ENCODE peak calls at places on chromosome 11, in eight cellular contexts. T is mesothelial cell of epicardium, S is HCT116, I is MCF 10A, D is GM13977, H is heart right ventricle, J is sigmoid colon, P is astrocyte of the spinal cord. B is an unnamed sample.

GRCh38 chr11:120547301-120547700 is 35.8 kb downstream of the GRIK4 start:
- DNase-seq in T (no peak), S (no peak), I (peak; percentile 4), D (no peak), H (no peak), J (no peak), P (no peak), B (no peak)

GRCh38 chr11:79626135-79626748 is 185.4 kb upstream of the TENM4 start:
- DNase-seq in T (no peak), S (no peak), I (no peak), D (no peak), H (no peak), J (no peak), P (no peak), B (no peak)

GRCh38 chr11:7538023-7538422 is 24.2 kb downstream of the PPFIBP2 start:
- DNase-seq in T (no peak), S (no peak), I (no peak), D (no peak), H (no peak), J (peak; percentile 73), P (no peak), B (no peak)

GRCh38 chr11:43021466-43021865 is 290.3 kb upstream of the API5 start:
- DNase-seq in T (no peak), S (no peak), I (no peak), D (peak; percentile 9), H (no peak), J (no peak), P (no peak), B (no peak)

GRCh38 chr11:90448280-90448679 is 225.4 kb upstream of the CHORDC1 start:
- DNase-seq in T (no peak), S (no peak), I (no peak), D (no peak), H (no peak), J (no peak), P (no peak), B (no peak)

GRCh38 chr11:94665116-94665659 is 98.0 kb downstream of the PIWIL4 start:
- DNase-seq in T (no peak), S (no peak), I (no peak), D (no peak), H (no peak), J (no peak), P (no peak), B (no peak)

GRCh38 chr11:94737171-94737611 is 31.0 kb upstream of the AMOTL1 start:
- DNase-seq in T (no peak), S (no peak), I (no peak), D (no peak), H (no peak), J (no peak), P (peak; percentile 44), B (no peak)

GRCh38 chr11:1140642-1141490 is 16.9 kb upstream of the MUC5AC start:
- DNase-seq in T (peak; percentile 15), S (no peak), I (no peak), D (no peak), H (no peak), J (peak; percentile 48), P (no peak), B (no peak)

GRCh38 chr11:16572946-16573345 is 165.5 kb upstream of the C11orf58 start:
- DNase-seq in T (no peak), S (no peak), I (no peak), D (no peak), H (no peak), J (no peak), P (no peak), B (peak; percentile 11)

GRCh38 chr11:3970101-3970500 is 114.6 kb downstream of the STIM1 start:
- DNase-seq in T (no peak), S (no peak), I (no peak), D (no peak), H (no peak), J (no peak), P (no peak), B (no peak)

GRCh38 chr11:112343368-112344039 is 82.8 kb upstream of the PLET1 start:
- DNase-seq in T (no peak), S (no peak), I (peak; percentile 71), D (no peak), H (no peak), J (no peak), P (peak; percentile 29), B (no peak)

GRCh38 chr11:126153999-126154398 is 57.5 kb downstream of the RPUSD4 start:
- DNase-seq in T (no peak), S (peak; percentile 10), I (peak; percentile 10), D (no peak), H (no peak), J (peak; percentile 62), P (peak; percentile 45), B (peak; percentile 3)

GRCh38 chr11:102138677-102139076 is 28.4 kb downstream of the YAP1 start:
- DNase-seq in T (no peak), S (no peak), I (peak; percentile 73), D (no peak), H (no peak), J (no peak), P (peak; percentile 92), B (no peak)

GRCh38 chr11:119339581-119340334 is 925 bp downstream of the C1QTNF5 start:
- DNase-seq in T (no peak), S (no peak), I (no peak), D (peak; percentile 86), H (peak; percentile 85), J (peak; percentile 88), P (peak; percentile 51), B (peak; percentile 71)

GRCh38 chr11:27228232-27228631 is 134.8 kb downstream of the CCDC34 start:
- DNase-seq in T (no peak), S (no peak), I (peak; percentile 78), D (no peak), H (no peak), J (no peak), P (no peak), B (no peak)

GRCh38 chr11:95379460-95379859 is 148.5 kb upstream of the SESN3 start:
- DNase-seq in T (no peak), S (no peak), I (no peak), D (no peak), H (no peak), J (no peak), P (no peak), B (no peak)

GRCh38 chr11:77175021-77175842 is 47.2 kb downstream of the MYO7A start:
- DNase-seq in T (no peak), S (no peak), I (no peak), D (no peak), H (no peak), J (peak; percentile 75), P (no peak), B (no peak)

DNA sequence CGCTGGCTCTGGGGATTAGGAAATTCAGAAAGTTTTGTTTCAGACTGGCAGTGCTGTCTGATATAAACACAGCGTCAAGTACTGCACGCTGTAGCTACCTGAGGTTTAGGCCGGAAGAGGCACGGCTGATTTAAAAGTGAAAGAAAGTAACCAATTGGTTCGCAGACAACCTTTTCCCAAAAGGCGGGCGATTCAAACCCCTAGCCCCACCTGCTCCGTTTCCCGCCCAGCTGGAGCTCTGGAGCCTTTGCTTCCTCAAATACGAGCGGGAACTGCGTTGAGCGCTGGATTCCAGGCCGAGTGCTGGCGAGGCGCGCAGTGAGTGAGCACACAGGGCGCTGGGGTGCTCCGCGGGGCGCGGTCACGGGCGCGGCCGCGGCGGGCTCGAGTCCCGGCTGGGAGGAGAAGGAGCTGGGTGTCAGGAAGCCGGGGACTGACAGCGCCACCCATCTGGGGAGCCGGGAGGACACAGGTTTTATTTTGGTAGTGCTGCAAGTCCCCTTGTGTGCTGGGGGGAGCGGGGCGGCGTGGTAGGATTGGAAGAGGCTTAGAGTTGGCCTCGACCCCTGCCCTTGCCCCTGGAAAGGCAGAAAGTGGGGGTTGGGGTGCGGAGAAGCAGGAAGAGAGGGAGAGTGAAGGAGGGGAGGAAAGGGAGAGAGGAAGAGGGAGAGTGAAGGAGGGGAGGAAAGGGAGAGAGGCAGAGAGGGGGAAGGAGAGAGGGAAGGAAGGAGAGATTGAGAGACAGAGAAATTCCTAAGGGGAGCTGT is 2.1 kb downstream of the FAM111A start:
- DNase-seq in T (peak; percentile 40), S (peak; percentile 86), I (peak; percentile 93), D (peak; percentile 88), H (peak; percentile 70), J (peak; percentile 92), P (peak; percentile 82), B (peak; percentile 88)
- TF ChIP-seq CTCF in T (no peak), S (peak; percentile 43), I (peak; percentile 9), D (peak; percentile 36), H (no peak), J (no peak), P (peak; percentile 16), B (no peak)

GRCh38 chr11:61338783-61339489 is 5.9 kb downstream of the TKFC start:
- DNase-seq in T (no peak), S (no peak), I (no peak), D (no peak), H (no peak), J (peak; percentile 21), P (no peak), B (no peak)

GRCh38 chr11:61342207-61342803 is 9.3 kb downstream of the TKFC start:
- DNase-seq in T (no peak), S (no peak), I (no peak), D (no peak), H (no peak), J (peak; percentile 42), P (no peak), B (no peak)

GRCh38 chr11:61339490-61339878 is 6.5 kb downstream of the TKFC start:
- DNase-seq in T (no peak), S (no peak), I (no peak), D (no peak), H (no peak), J (no peak), P (no peak), B (no peak)

GRCh38 chr11:61341706-61342105 is 8.7 kb downstream of the TKFC start:
- DNase-seq in T (no peak), S (no peak), I (no peak), D (no peak), H (no peak), J (no peak), P (no peak), B (no peak)

GRCh38 chr11:61340985-61341384 is 8.0 kb downstream of the TKFC start:
- DNase-seq in T (no peak), S (no peak), I (no peak), D (no peak), H (no peak), J (peak; percentile 21), P (no peak), B (no peak)
- TF ChIP-seq CTCF in T (no peak), S (no peak), I (no peak), D (no peak), H (no peak), J (no peak), P (no peak), B (no peak)

GRCh38 chr11:44125598-44125997 is 30.1 kb downstream of the EXT2 start:
- DNase-seq in T (no peak), S (no peak), I (no peak), D (no peak), H (no peak), J (no peak), P (no peak), B (no peak)

GRCh38 chr11:44116433-44116832 is 21.0 kb downstream of the EXT2 start:
- DNase-seq in T (no peak), S (no peak), I (no peak), D (no peak), H (no peak), J (no peak), P (no peak), B (no peak)

GRCh38 chr11:44120169-44120568 is 24.7 kb downstream of the EXT2 start:
- DNase-seq in T (no peak), S (no peak), I (peak; percentile 11), D (no peak), H (peak; percentile 27), J (no peak), P (no peak), B (no peak)
- TF ChIP-seq CTCF in T (no peak), S (peak; percentile 60), I (peak; percentile 27), D (peak; percentile 37), H (no peak), J (peak; percentile 9), P (peak; percentile 40), B (no peak)

GRCh38 chr11:40306938-40307548 is 1152.4 kb downstream of the LRRC4C start:
- DNase-seq in T (no peak), S (no peak), I (peak; percentile 65), D (peak; percentile 47), H (no peak), J (no peak), P (peak; percentile 58), B (no peak)
- TF ChIP-seq CTCF in T (no peak), S (peak; percentile 32), I (peak; percentile 74), D (peak; percentile 55), H (no peak), J (peak; percentile 48), P (peak; percentile 82), B (peak; percentile 24)